ENCODE peak calls at places on chromosomes 1 and 21, in six cellular contexts. One of them, this sample, is unnamed.

GRCh38 chr1:114259517-114260160 is 106.0 kb upstream of the SYT6 start:
- DNase-seq in psoas muscle: no peak
- DNase-seq in CD8-positive, alpha-beta T cell: no peak
- DNase-seq in lower lobe of right lung: no peak
- DNase-seq in H1: no peak
- DNase-seq in epithelial cell of prostate: no peak
- DNase-seq in this sample: no peak

GRCh38 chr1:28775121-28775942 is 36.6 kb upstream of the OPRD1 start:
- DNase-seq in psoas muscle: peak
- DNase-seq in CD8-positive, alpha-beta T cell: peak
- DNase-seq in lower lobe of right lung: peak
- DNase-seq in H1: no peak
- DNase-seq in epithelial cell of prostate: no peak
- DNase-seq in this sample: peak

GRCh38 chr21:18164933-18165332 is 79.7 kb upstream of the CHODL start:
- DNase-seq in psoas muscle: no peak
- DNase-seq in CD8-positive, alpha-beta T cell: no peak
- DNase-seq in lower lobe of right lung: no peak
- DNase-seq in H1: no peak
- DNase-seq in epithelial cell of prostate: no peak
- DNase-seq in this sample: no peak

GRCh38 chr1:67816506-67816905 is 16.8 kb downstream of the GNG12 start:
- DNase-seq in psoas muscle: no peak
- DNase-seq in CD8-positive, alpha-beta T cell: no peak
- DNase-seq in lower lobe of right lung: no peak
- DNase-seq in H1: no peak
- DNase-seq in epithelial cell of prostate: no peak
- DNase-seq in this sample: no peak

GRCh38 chr1:227768640-227769039 is 33.4 kb downstream of the SNAP47 start:
- DNase-seq in psoas muscle: no peak
- DNase-seq in CD8-positive, alpha-beta T cell: no peak
- DNase-seq in lower lobe of right lung: no peak
- DNase-seq in H1: no peak
- DNase-seq in epithelial cell of prostate: no peak
- DNase-seq in this sample: no peak

GRCh38 chr1:236185687-236186086 is 43.3 kb downstream of the GPR137B start:
- DNase-seq in psoas muscle: no peak
- DNase-seq in CD8-positive, alpha-beta T cell: no peak
- DNase-seq in lower lobe of right lung: no peak
- DNase-seq in H1: no peak
- DNase-seq in epithelial cell of prostate: no peak
- DNase-seq in this sample: no peak

GRCh38 chr21:19490481-19490880 is 1086.9 kb upstream of the TMPRSS15 start:
- DNase-seq in psoas muscle: no peak
- DNase-seq in CD8-positive, alpha-beta T cell: no peak
- DNase-seq in lower lobe of right lung: no peak
- DNase-seq in H1: no peak
- DNase-seq in epithelial cell of prostate: no peak
- DNase-seq in this sample: no peak

GRCh38 chr1:86537928-86538695 is 8.8 kb upstream of the CLCA4 start:
- DNase-seq in psoas muscle: no peak
- DNase-seq in CD8-positive, alpha-beta T cell: no peak
- DNase-seq in lower lobe of right lung: no peak
- DNase-seq in H1: no peak
- DNase-seq in epithelial cell of prostate: no peak
- DNase-seq in this sample: no peak

GRCh38 chr1:31576201-31576669 is at the start of gene TINAGL1:
- DNase-seq in psoas muscle: no peak
- DNase-seq in CD8-positive, alpha-beta T cell: no peak
- DNase-seq in lower lobe of right lung: peak
- DNase-seq in H1: no peak
- DNase-seq in epithelial cell of prostate: no peak
- DNase-seq in this sample: no peak

GRCh38 chr1:70767377-70767776 is 280.2 kb downstream of the PTGER3 start:
- DNase-seq in psoas muscle: no peak
- DNase-seq in CD8-positive, alpha-beta T cell: no peak
- DNase-seq in lower lobe of right lung: no peak
- DNase-seq in H1: no peak
- DNase-seq in epithelial cell of prostate: no peak
- DNase-seq in this sample: no peak

GRCh38 chr1:156684227-156684782 is 7.1 kb upstream of the NES start:
- DNase-seq in psoas muscle: no peak
- DNase-seq in CD8-positive, alpha-beta T cell: no peak
- DNase-seq in lower lobe of right lung: no peak
- DNase-seq in H1: no peak
- DNase-seq in epithelial cell of prostate: no peak
- DNase-seq in this sample: no peak

GRCh38 chr1:12184008-12184681 is 17.4 kb downstream of the TNFRSF1B start:
- DNase-seq in psoas muscle: peak
- DNase-seq in CD8-positive, alpha-beta T cell: no peak
- DNase-seq in lower lobe of right lung: peak
- DNase-seq in H1: no peak
- DNase-seq in epithelial cell of prostate: no peak
- DNase-seq in this sample: peak

GRCh38 chr1:46017876-46018503 is 114.4 kb downstream of the PIK3R3 start:
- DNase-seq in psoas muscle: no peak
- DNase-seq in CD8-positive, alpha-beta T cell: no peak
- DNase-seq in lower lobe of right lung: no peak
- DNase-seq in H1: no peak
- DNase-seq in epithelial cell of prostate: no peak
- DNase-seq in this sample: no peak

GRCh38 chr1:235910357-235911299 is 43.9 kb upstream of the LYST start:
- DNase-seq in psoas muscle: peak
- DNase-seq in CD8-positive, alpha-beta T cell: no peak
- DNase-seq in lower lobe of right lung: no peak
- DNase-seq in H1: peak
- DNase-seq in epithelial cell of prostate: peak
- DNase-seq in this sample: no peak

GRCh38 chr1:165840419-165840818 is 13.0 kb downstream of the UCK2 start:
- DNase-seq in psoas muscle: no peak
- DNase-seq in CD8-positive, alpha-beta T cell: no peak
- DNase-seq in lower lobe of right lung: no peak
- DNase-seq in H1: no peak
- DNase-seq in epithelial cell of prostate: no peak
- DNase-seq in this sample: no peak

GRCh38 chr1:117059334-117059677 is 820 bp upstream of the TTF2 start:
- DNase-seq in psoas muscle: peak
- DNase-seq in CD8-positive, alpha-beta T cell: peak
- DNase-seq in lower lobe of right lung: peak
- DNase-seq in H1: no peak
- DNase-seq in epithelial cell of prostate: no peak
- DNase-seq in this sample: no peak

GRCh38 chr1:173162601-173163000 is 44.5 kb downstream of the TNFSF4 start:
- DNase-seq in psoas muscle: no peak
- DNase-seq in CD8-positive, alpha-beta T cell: no peak
- DNase-seq in lower lobe of right lung: no peak
- DNase-seq in H1: no peak
- DNase-seq in epithelial cell of prostate: no peak
- DNase-seq in this sample: no peak

GRCh38 chr1:202623075-202623474 is 87.2 kb downstream of the SYT2 start:
- DNase-seq in psoas muscle: peak
- DNase-seq in CD8-positive, alpha-beta T cell: no peak
- DNase-seq in lower lobe of right lung: no peak
- DNase-seq in H1: no peak
- DNase-seq in epithelial cell of prostate: no peak
- DNase-seq in this sample: no peak

GRCh38 chr21:45541221-45542039 is 810 bp downstream of the SLC19A1 start:
- DNase-seq in psoas muscle: peak
- DNase-seq in CD8-positive, alpha-beta T cell: peak
- DNase-seq in lower lobe of right lung: peak
- DNase-seq in H1: no peak
- DNase-seq in epithelial cell of prostate: no peak
- DNase-seq in this sample: peak
- H3K27ac ChIP-seq in psoas muscle: no peak
- H3K27ac ChIP-seq in CD8-positive, alpha-beta T cell: peak
- H3K27ac ChIP-seq in lower lobe of right lung: peak
- H3K27ac ChIP-seq in H1: no peak
- H3K27ac ChIP-seq in epithelial cell of prostate: no peak
- H3K27ac ChIP-seq in this sample: peak

GRCh38 chr1:13701274-13701650 is 1.3 kb downstream of the PRDM2 start:
- DNase-seq in psoas muscle: no peak
- DNase-seq in CD8-positive, alpha-beta T cell: no peak
- DNase-seq in lower lobe of right lung: no peak
- DNase-seq in H1: no peak
- DNase-seq in epithelial cell of prostate: no peak
- DNase-seq in this sample: no peak

GRCh38 chr1:13699510-13699909 is 478 bp upstream of the PRDM2 start:
- DNase-seq in psoas muscle: no peak
- DNase-seq in CD8-positive, alpha-beta T cell: no peak
- DNase-seq in lower lobe of right lung: no peak
- DNase-seq in H1: no peak
- DNase-seq in epithelial cell of prostate: no peak
- DNase-seq in this sample: no peak

GRCh38 chr1:13702425-13703127 is 2.6 kb downstream of the PRDM2 start:
- DNase-seq in psoas muscle: no peak
- DNase-seq in CD8-positive, alpha-beta T cell: no peak
- DNase-seq in lower lobe of right lung: no peak
- DNase-seq in H1: no peak
- DNase-seq in epithelial cell of prostate: no peak
- DNase-seq in this sample: no peak

GRCh38 chr1:13699936-13700520 is at the start of gene PRDM2:
- DNase-seq in psoas muscle: peak
- DNase-seq in CD8-positive, alpha-beta T cell: peak
- DNase-seq in lower lobe of right lung: peak
- DNase-seq in H1: no peak
- DNase-seq in epithelial cell of prostate: no peak
- DNase-seq in this sample: no peak

DNA sequence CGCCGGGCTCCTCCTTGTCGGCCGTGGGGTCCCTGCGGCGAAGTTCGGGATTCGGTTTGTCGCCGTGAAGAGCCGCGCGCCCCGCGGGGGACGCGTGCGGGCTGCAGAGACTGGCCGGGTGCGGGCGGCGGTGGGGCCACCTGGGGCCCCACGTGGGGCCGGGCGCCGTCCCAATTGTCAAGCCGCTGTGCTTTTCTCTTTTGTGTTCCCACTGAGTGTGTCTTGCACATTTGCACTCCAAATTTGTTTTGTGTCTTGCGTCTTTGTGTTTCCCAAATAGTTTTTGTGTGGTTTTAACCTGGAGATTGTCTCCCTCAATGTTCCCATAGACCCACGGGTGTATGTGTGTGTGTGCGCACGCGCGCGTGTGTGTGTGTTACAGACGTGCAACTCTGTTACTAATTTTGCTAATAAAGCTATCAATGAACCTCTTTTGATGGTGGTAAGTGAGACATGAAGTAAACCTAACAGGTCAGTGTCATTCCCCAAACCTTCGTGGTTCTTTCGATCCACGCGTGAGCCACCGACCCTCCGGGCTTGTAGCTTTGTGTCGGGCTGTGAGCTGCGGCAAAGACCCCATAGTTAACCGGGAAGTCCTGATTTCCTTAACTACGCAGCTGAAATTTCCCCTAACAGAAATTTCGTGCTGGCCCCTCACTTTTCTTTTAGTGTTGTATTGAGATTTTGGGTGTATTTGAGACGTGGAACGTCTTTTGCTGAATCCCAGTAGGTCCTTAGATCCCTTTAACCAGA is 709 bp downstream of the PRDM2 start:
- DNase-seq in psoas muscle: peak
- DNase-seq in CD8-positive, alpha-beta T cell: peak
- DNase-seq in lower lobe of right lung: peak
- DNase-seq in H1: no peak
- DNase-seq in epithelial cell of prostate: no peak
- DNase-seq in this sample: peak
- H3K27ac ChIP-seq in psoas muscle: peak
- H3K27ac ChIP-seq in CD8-positive, alpha-beta T cell: peak
- H3K27ac ChIP-seq in lower lobe of right lung: peak
- H3K27ac ChIP-seq in H1: no peak
- H3K27ac ChIP-seq in epithelial cell of prostate: peak
- H3K27ac ChIP-seq in this sample: peak

GRCh38 chr1:107640207-107640606 is 324.8 kb downstream of the VAV3 start:
- DNase-seq in psoas muscle: no peak
- DNase-seq in CD8-positive, alpha-beta T cell: no peak
- DNase-seq in lower lobe of right lung: peak
- DNase-seq in H1: no peak
- DNase-seq in epithelial cell of prostate: no peak
- DNase-seq in this sample: no peak

DNA sequence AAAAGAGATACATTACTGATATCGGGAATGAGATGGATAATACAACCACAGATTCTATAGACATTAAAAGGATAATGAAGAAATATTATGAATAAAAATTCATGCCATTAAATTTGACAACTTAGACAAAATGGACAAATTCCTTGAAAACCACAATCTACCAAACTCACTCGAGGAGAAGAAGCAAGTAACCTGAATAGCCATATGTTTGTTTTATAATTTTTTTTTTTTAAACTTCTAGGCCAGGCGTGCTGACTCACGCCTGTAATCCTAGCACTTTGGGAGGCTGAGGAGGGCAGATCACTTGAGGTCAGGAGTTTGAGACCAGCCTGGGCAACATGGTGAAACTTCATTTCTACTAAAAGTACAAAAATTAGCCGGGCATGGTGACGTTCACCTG is 327.9 kb downstream of the VAV3 start:
- DNase-seq in psoas muscle: no peak
- DNase-seq in CD8-positive, alpha-beta T cell: no peak
- DNase-seq in lower lobe of right lung: no peak
- DNase-seq in H1: no peak
- DNase-seq in epithelial cell of prostate: no peak
- DNase-seq in this sample: no peak
- H3K27ac ChIP-seq in psoas muscle: no peak
- H3K27ac ChIP-seq in CD8-positive, alpha-beta T cell: no peak
- H3K27ac ChIP-seq in lower lobe of right lung: no peak
- H3K27ac ChIP-seq in H1: no peak
- H3K27ac ChIP-seq in epithelial cell of prostate: no peak
- H3K27ac ChIP-seq in this sample: no peak

GRCh38 chr21:33254766-33255165 is 11.4 kb upstream of the IL10RB start:
- DNase-seq in psoas muscle: no peak
- DNase-seq in CD8-positive, alpha-beta T cell: no peak
- DNase-seq in lower lobe of right lung: no peak
- DNase-seq in H1: no peak
- DNase-seq in epithelial cell of prostate: no peak
- DNase-seq in this sample: no peak

GRCh38 chr21:33255404-33255803 is 10.8 kb upstream of the IL10RB start:
- DNase-seq in psoas muscle: no peak
- DNase-seq in CD8-positive, alpha-beta T cell: no peak
- DNase-seq in lower lobe of right lung: no peak
- DNase-seq in H1: no peak
- DNase-seq in epithelial cell of prostate: no peak
- DNase-seq in this sample: no peak

GRCh38 chr21:33247596-33247995 is 17.9 kb downstream of the IFNAR2 start:
- DNase-seq in psoas muscle: no peak
- DNase-seq in CD8-positive, alpha-beta T cell: no peak
- DNase-seq in lower lobe of right lung: no peak
- DNase-seq in H1: no peak
- DNase-seq in epithelial cell of prostate: no peak
- DNase-seq in this sample: no peak

GRCh38 chr21:33246963-33247362 is 17.2 kb downstream of the IFNAR2 start:
- DNase-seq in psoas muscle: no peak
- DNase-seq in CD8-positive, alpha-beta T cell: no peak
- DNase-seq in lower lobe of right lung: no peak
- DNase-seq in H1: no peak
- DNase-seq in epithelial cell of prostate: no peak
- DNase-seq in this sample: no peak

DNA sequence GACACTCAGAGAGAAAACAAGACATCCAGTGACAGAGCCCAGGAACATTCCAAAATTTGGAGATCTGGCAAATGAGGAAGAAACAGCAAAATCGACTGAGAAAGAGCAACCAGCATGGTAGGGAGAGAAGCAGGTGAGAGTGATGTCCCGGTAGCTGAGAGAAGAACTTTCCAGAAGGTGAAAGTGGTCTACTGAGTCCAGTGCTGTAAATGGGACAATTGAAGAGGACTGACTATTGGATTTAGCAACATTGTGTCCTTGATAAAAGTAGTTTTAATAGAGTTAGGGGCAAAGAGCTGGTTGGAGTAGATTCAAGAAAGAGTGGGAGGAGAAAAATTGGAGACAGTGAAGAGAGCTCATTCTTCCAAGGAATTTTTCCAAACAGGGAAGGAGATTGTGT is 15.0 kb upstream of the IL10RB start:
- DNase-seq in psoas muscle: no peak
- DNase-seq in CD8-positive, alpha-beta T cell: no peak
- DNase-seq in lower lobe of right lung: no peak
- DNase-seq in H1: no peak
- DNase-seq in epithelial cell of prostate: no peak
- DNase-seq in this sample: no peak
- H3K27ac ChIP-seq in psoas muscle: no peak
- H3K27ac ChIP-seq in CD8-positive, alpha-beta T cell: no peak
- H3K27ac ChIP-seq in lower lobe of right lung: no peak
- H3K27ac ChIP-seq in H1: no peak
- H3K27ac ChIP-seq in epithelial cell of prostate: no peak
- H3K27ac ChIP-seq in this sample: no peak